ENCODE peak calls at places on chromosomes 3 and 15, in eight cellular contexts. I is heart left ventricle, G is breast epithelium, S is adrenal gland, F is GM12878, E is gastrocnemius medialis, Z is sigmoid colon, J is ovary. O is an unnamed sample. For H3K4me1, the result is how much of the 10 kb centered on the place peaks cover.

GRCh38 chr3:32758375-32758753 is 59.4 kb upstream of the TRIM71 start:
- DNase-seq in J (no peak), E (no peak), F (no peak), S (no peak), G (no peak), Z (no peak), I (no peak), O (no peak)

GRCh38 chr15:56933420-56934210 is 15.2 kb downstream of the TCF12 start:
- DNase-seq in E (no peak), S (no peak), Z (no peak), J (no peak), F (no peak), G (no peak), I (no peak), O (no peak)

GRCh38 chr3:10551821-10552630 is 46.6 kb upstream of the ATP2B2 start:
- DNase-seq in F (no peak), G (peak), Z (peak), J (no peak), E (peak), S (no peak), I (no peak), O (peak)

GRCh38 chr15:62124953-62125263 is 40.2 kb downstream of the C2CD4B start:
- DNase-seq in E (no peak), S (no peak), G (no peak), I (no peak), Z (no peak), F (no peak), J (no peak), O (peak)

GRCh38 chr3:64234571-64234970 is 9.3 kb upstream of the PRICKLE2 start:
- DNase-seq in S (no peak), I (no peak), G (no peak), J (no peak), Z (no peak), E (no peak), F (no peak), O (no peak)

GRCh38 chr3:126996905-126997304 is 14.0 kb downstream of the PLXNA1 start:
- DNase-seq in I (no peak), Z (no peak), G (no peak), F (no peak), S (no peak), J (no peak), E (no peak), O (no peak)

GRCh38 chr3:58335432-58335947 is 2.8 kb downstream of the PXK start:
- DNase-seq in E (no peak), I (no peak), J (no peak), S (no peak), G (no peak), F (no peak), Z (no peak), O (no peak)

GRCh38 chr3:115475178-115476041 is 147.9 kb upstream of the GAP43 start:
- DNase-seq in I (no peak), J (no peak), F (no peak), S (no peak), G (no peak), Z (no peak), E (no peak), O (no peak)

GRCh38 chr3:45981321-45982038 is 14.1 kb downstream of the FYCO1 start:
- DNase-seq in Z (no peak), I (no peak), J (no peak), G (no peak), E (no peak), F (no peak), S (peak), O (no peak)

GRCh38 chr3:52120576-52121458 is 33.4 kb downstream of the POC1A start:
- DNase-seq in F (no peak), I (peak), E (no peak), Z (peak), S (no peak), J (no peak), G (no peak), O (no peak)

GRCh38 chr15:68816795-68817303 is 3.8 kb downstream of the ANP32A start:
- DNase-seq in J (peak), E (no peak), F (no peak), Z (no peak), G (no peak), I (no peak), S (no peak), O (no peak)

GRCh38 chr3:113097821-113098516 is 107.2 kb downstream of the GTPBP8 start:
- DNase-seq in G (peak), E (no peak), I (no peak), J (no peak), S (no peak), Z (no peak), F (no peak), O (no peak)

GRCh38 chr3:150106752-150107428 is 136.2 kb upstream of the PFN2 start:
- DNase-seq in S (no peak), E (no peak), I (no peak), G (no peak), Z (no peak), J (no peak), F (no peak), O (no peak)

GRCh38 chr3:40930131-40930538 is 269.2 kb upstream of the CTNNB1 start:
- DNase-seq in F (no peak), I (no peak), G (no peak), E (no peak), J (no peak), S (no peak), Z (no peak), O (no peak)

GRCh38 chr3:16183601-16184270 is 9.3 kb downstream of the GALNT15 start:
- DNase-seq in F (no peak), I (no peak), E (no peak), S (no peak), G (no peak), Z (no peak), J (peak), O (no peak)

GRCh38 chr3:129560931-129561594 is 18.1 kb downstream of the H1-8 start:
- DNase-seq in Z (peak), J (peak), E (no peak), S (peak), G (peak), I (peak), F (no peak), O (no peak)

GRCh38 chr3:11956781-11957180 is 47.4 kb upstream of the SYN2 start:
- DNase-seq in F (no peak), I (no peak), Z (no peak), J (no peak), E (no peak), S (no peak), G (no peak), O (no peak)

GRCh38 chr3:64203216-64203615 is 22.1 kb downstream of the PRICKLE2 start:
- DNase-seq in G (no peak), E (no peak), J (no peak), S (no peak), I (no peak), Z (no peak), F (no peak), O (no peak)

GRCh38 chr15:89356634-89357298 is 22.1 kb upstream of the POLG start:
- DNase-seq in Z (no peak), I (no peak), J (no peak), F (no peak), G (no peak), S (peak), E (no peak), O (no peak)

GRCh38 chr15:45586990-45587860 is at the start of gene BLOC1S6:
- DNase-seq in S (peak), I (peak), J (peak), F (peak), Z (peak), G (peak), E (peak), O (peak)

GRCh38 chr3:136752046-136752326 is 192 bp downstream of the STAG1 start:
- DNase-seq in J (no peak), S (no peak), F (no peak), I (no peak), E (no peak), Z (no peak), G (no peak), O (no peak)

GRCh38 chr3:196968233-196969000 is at the start of gene PIGZ:
- DNase-seq in G (no peak), I (no peak), S (no peak), F (no peak), E (no peak), J (no peak), Z (no peak), O (no peak)

GRCh38 chr15:66193066-66193465 is 60.5 kb downstream of the MEGF11 start:
- DNase-seq in G (no peak), F (no peak), Z (no peak), J (no peak), E (no peak), I (no peak), S (no peak), O (no peak)

GRCh38 chr3:156418428-156418827 is 136.5 kb downstream of the SSR3 start:
- DNase-seq in S (no peak), Z (no peak), F (no peak), E (no peak), G (no peak), I (no peak), J (no peak), O (no peak)

GRCh38 chr15:64905119-64905831 is 6.4 kb upstream of the ANKDD1A start:
- DNase-seq in F (no peak), I (peak), G (no peak), S (peak), E (peak), Z (peak), J (peak), O (peak)

GRCh38 chr3:152399374-152399773 is 130.6 kb downstream of the MBNL1 start:
- DNase-seq in F (no peak), S (no peak), J (no peak), G (no peak), Z (no peak), E (no peak), I (no peak), O (no peak)

GRCh38 chr3:71581451-71581980 is 2.0 kb downstream of the FOXP1 start:
- DNase-seq in G (no peak), Z (peak), S (peak), J (peak), I (peak), E (peak), F (no peak), O (peak)
- TF ChIP-seq POLR2A in G (no peak), Z (no peak), S (no peak), J (no peak), I (peak), E (no peak), F (no peak), O (no peak)

DNA sequence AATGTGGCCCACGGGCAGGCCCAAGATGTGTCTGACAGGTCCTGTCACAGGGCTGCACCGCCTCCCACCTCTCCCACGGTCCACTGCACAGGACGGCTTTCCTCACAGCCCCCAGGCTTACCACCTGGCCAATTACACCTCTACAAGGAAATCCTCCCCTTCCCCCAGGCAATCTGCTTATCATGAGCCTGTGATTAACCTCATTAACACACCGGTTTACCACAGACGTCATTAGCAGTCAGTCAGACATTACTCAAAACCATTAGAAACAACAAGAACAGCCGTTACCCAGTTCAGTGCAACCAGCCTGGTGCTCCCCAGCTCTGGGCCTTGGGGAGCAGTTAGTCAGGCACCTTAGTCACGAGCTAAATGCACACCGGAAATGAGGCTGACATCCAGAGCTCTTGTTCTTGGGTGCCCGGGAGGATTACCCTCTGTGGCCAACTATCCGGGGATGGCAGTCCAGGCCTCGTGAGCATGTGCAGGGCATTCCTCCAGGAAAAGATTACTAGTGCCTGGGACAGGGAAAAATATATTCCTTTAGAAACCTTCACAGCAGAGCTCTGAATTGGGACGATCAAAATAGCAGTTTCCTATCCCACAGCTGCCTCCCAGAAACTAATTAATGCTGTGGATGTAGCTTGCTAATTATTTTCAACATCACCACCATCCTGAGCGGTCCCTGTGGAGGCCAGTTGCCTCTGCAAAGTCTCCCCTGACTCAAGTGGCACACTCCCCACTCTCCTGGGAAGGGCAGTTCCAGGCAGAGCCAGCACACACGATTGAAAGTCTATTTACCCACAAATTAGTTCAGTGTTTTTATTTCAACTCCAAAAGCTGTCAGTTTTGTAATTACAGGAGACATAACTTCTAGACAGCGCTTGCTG is 117.4 kb upstream of the ZBED2 start:
- DNase-seq in I (peak), J (no peak), G (no peak), S (no peak), F (no peak), E (no peak), Z (peak), O (peak)
- H3K4me3 ChIP-seq in I (no peak), J (no peak), G (no peak), S (no peak), F (no peak), E (no peak), Z (no peak), O (no peak)

DNA sequence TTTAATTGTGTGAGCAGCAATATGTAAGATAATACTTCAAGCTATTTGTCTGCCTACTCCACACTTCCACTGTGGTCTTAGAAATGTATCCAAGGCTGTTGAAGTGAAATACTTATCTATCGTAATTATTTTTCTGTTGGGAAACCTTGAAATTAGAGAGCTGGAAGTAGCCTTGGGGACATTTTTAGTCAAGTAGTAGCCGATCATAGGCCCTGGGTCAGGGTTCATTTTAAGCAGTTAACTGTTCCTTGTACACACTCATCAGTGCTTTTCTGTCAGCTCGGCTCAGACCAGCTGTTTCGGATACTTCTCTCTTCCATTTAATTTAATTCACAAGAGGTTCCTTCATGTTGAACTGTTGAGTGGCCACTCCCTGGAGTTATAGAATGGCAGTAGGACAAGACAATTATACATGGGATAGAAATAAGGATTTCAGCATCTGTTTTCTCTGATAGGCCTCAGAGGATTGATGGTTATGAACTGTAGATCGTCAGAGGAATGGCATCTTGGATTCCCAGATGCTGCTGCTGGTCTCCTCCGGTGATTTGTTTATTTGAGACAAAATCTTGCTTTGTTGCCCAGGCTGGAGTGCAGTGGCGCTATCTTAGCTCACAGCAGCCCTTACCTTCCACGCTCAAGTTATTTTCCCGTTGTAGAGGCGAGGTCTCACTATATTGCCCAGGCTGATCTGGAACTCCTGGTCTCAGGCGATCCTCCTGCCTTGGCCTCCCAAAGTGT is 17.2 kb downstream of the USP3 start:
- DNase-seq in J (no peak), F (no peak), E (no peak), S (no peak), I (no peak), Z (no peak), G (no peak), O (no peak)
- H3K4me1 ChIP-seq in J (under half), F (under half), E (half or more), S (half or more), I (half or more), Z (half or more), G (under half), O (half or more)

GRCh38 chr3:138114988-138115971 is at the start of gene DZIP1L:
- DNase-seq in Z (peak), E (peak), S (peak), G (peak), I (peak), J (peak), F (no peak), O (no peak)
- TF ChIP-seq POLR2A in Z (peak), E (peak), S (no peak), G (no peak), I (peak), J (peak), F (no peak), O (no peak)

DNA sequence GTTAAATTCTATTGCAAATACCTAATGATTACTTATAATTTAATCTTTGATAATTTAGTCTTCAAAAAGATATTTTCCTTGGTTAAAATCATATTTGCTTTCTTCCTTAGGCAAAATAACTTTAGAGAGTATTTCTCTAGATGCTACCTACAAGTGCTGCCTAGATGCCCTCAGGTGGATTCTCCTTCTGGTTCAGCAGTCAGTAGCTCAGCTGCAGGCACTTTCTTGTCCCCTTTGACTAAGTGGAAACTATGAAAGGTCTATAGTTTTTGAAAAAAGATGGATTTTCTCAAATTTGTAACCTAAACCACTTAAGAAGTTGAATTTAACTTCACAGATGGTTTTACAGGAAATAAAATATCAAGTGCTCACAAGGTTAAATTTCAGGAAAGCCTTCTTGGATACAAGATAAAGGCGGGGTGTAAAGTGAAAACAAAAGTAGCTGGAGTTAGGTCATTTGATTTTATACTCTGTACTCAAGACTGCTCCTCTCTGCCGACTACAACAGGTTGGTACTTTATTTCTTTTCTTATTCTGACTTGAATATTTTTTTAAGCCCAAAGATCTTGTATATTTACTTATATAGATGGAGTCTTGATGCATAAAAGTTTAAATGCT is at the start of gene ACKR4:
- DNase-seq in E (no peak), F (no peak), Z (no peak), I (no peak), J (no peak), S (no peak), G (no peak), O (no peak)
- H3K4me3 ChIP-seq in E (no peak), F (no peak), Z (peak), I (peak), J (peak), S (peak), G (peak), O (peak)

GRCh38 chr15:73598540-73599195 is 34.5 kb downstream of the NPTN start:
- DNase-seq in G (no peak), S (no peak), F (no peak), I (no peak), Z (no peak), E (no peak), J (no peak), O (no peak)
- H3K4me1 ChIP-seq in G (under half), S (under half), F (under half), I (half or more), Z (half or more), E (half or more), J (under half), O (half or more)

GRCh38 chr3:101383656-101384055 is 63.3 kb upstream of the IMPG2 start:
- DNase-seq in I (no peak), F (no peak), G (no peak), S (no peak), J (no peak), E (no peak), Z (no peak), O (no peak)
- TF ChIP-seq POLR2A in I (no peak), F (no peak), G (no peak), S (no peak), J (no peak), E (no peak), Z (no peak), O (no peak)

O was measured in esophagus muscularis mucosa.